ENCODE peak calls at places on chromosomes 2 and 18, in five cellular contexts. M is cardiac septum; H is HuH-7.5; F is NAMALWA; N is stimulated activated CD4-positive, alpha-beta T cell treated with anti-CD3 and anti-CD28 coated beads, TNF-alpha, amount 100 ng/mL, for 1 hour. R is an unnamed sample.

GRCh38 chr2:172836386-172837200 is 100.9 kb downstream of the RAPGEF4 start:
- DNase-seq in H (no peak), M (no peak), F (no peak), N (no peak), R (peak; percentile 63)

GRCh38 chr2:233258211-233258610 is 6.7 kb downstream of the ATG16L1 start:
- DNase-seq in M (no peak), N (no peak), H (no peak), F (no peak), R (no peak)

GRCh38 chr2:237574894-237575868 is 8.8 kb downstream of the PRLH start:
- DNase-seq in F (no peak), M (no peak), N (no peak), H (no peak), R (peak; percentile 37)

GRCh38 chr18:78972385-78972918 is 7.2 kb upstream of the SALL3 start:
- DNase-seq in F (no peak), M (no peak), H (no peak), N (no peak), R (no peak)

GRCh38 chr2:158644139-158644538 is 151.0 kb upstream of the DAPL1 start:
- DNase-seq in F (no peak), N (no peak), M (no peak), H (no peak), R (peak; percentile 86)

GRCh38 chr2:184357033-184357432 is 241.3 kb upstream of the ZNF804A start:
- DNase-seq in N (no peak), H (no peak), M (no peak), F (no peak), R (no peak)

GRCh38 chr18:70289351-70290330 is 796 bp downstream of the SOCS6 start:
- DNase-seq in F (peak; percentile 38), N (no peak), H (peak; percentile 24), M (peak; percentile 78), R (peak; percentile 42)

GRCh38 chr2:6452702-6453481 is 412.8 kb downstream of the CMPK2 start:
- DNase-seq in M (no peak), N (no peak), H (no peak), F (peak; percentile 28), R (no peak)